ENCODE peak calls at places on chromosome 12, in five cellular contexts. U, O, W, Q and A are unnamed samples.

GRCh38 chr12:19946549-19946948 is 421.8 kb upstream of the PDE3A start:
- DNase-seq in U (no peak), O (peak), W (no peak), Q (no peak), A (peak)

GRCh38 chr12:132729541-132730320 is 19.1 kb downstream of the PGAM5 start:
- DNase-seq in U (no peak), O (peak), W (peak), Q (no peak), A (no peak)

GRCh38 chr12:6786416-6787094 is 2.8 kb upstream of the CD4 start:
- DNase-seq in U (no peak), O (no peak), W (no peak), Q (no peak), A (no peak)

GRCh38 chr12:13124661-13125505 is 21.4 kb upstream of the GSG1 start:
- DNase-seq in U (no peak), O (peak), W (no peak), Q (no peak), A (peak)

GRCh38 chr12:40446385-40446784 is 221.6 kb downstream of the LRRK2 start:
- DNase-seq in U (peak), O (peak), W (peak), Q (peak), A (peak)

GRCh38 chr12:121893901-121894540 is 5.4 kb downstream of the PSMD9 start:
- DNase-seq in U (peak), O (peak), W (peak), Q (peak), A (peak)

GRCh38 chr12:7012024-7012607 is 6.2 kb downstream of the LPCAT3 start:
- DNase-seq in U (no peak), O (no peak), W (no peak), Q (no peak), A (no peak)

GRCh38 chr12:94170690-94171594 is 22.6 kb downstream of the PLXNC1 start:
- DNase-seq in U (no peak), O (peak), W (no peak), Q (no peak), A (no peak)

GRCh38 chr12:96140110-96140509 is 54.1 kb upstream of the ELK3 start:
- DNase-seq in U (no peak), O (peak), W (peak), Q (no peak), A (peak)

GRCh38 chr12:54680374-54680773 is 32.2 kb upstream of the DCD start:
- DNase-seq in U (peak), O (peak), W (peak), Q (peak), A (no peak)

GRCh38 chr12:67752226-67752732 is 103.7 kb downstream of the DYRK2 start:
- DNase-seq in U (no peak), O (no peak), W (no peak), Q (no peak), A (no peak)

GRCh38 chr12:2163172-2163927 is 110.6 kb downstream of the CACNA1C start:
- DNase-seq in U (no peak), O (peak), W (no peak), Q (no peak), A (peak)

GRCh38 chr12:132121283-132121682 is 22.8 kb downstream of the DDX51 start:
- DNase-seq in U (no peak), O (no peak), W (no peak), Q (no peak), A (no peak)

GRCh38 chr12:54988402-54989054 is 4.0 kb upstream of the TESPA1 start:
- DNase-seq in U (peak), O (peak), W (no peak), Q (peak), A (peak)

GRCh38 chr12:132423251-132424117 is 66.5 kb upstream of the FBRSL1 start:
- DNase-seq in U (no peak), O (no peak), W (no peak), Q (peak), A (no peak)

GRCh38 chr12:13609874-13610273 is 371.5 kb downstream of the GRIN2B start:
- DNase-seq in U (no peak), O (no peak), W (no peak), Q (no peak), A (no peak)

GRCh38 chr12:117069126-117069788 is 30.0 kb downstream of the TESC start:
- DNase-seq in U (no peak), O (no peak), W (no peak), Q (no peak), A (no peak)

GRCh38 chr12:117072736-117073475 is 26.3 kb downstream of the TESC start:
- DNase-seq in U (no peak), O (no peak), W (no peak), Q (no peak), A (no peak)

GRCh38 chr12:117072106-117072505 is 27.1 kb downstream of the TESC start:
- DNase-seq in U (no peak), O (no peak), W (no peak), Q (no peak), A (no peak)

GRCh38 chr12:117069926-117070900 is 29.0 kb downstream of the TESC start:
- DNase-seq in U (no peak), O (no peak), W (no peak), Q (no peak), A (no peak)

GRCh38 chr12:117071009-117071408 is 28.2 kb downstream of the TESC start:
- DNase-seq in U (no peak), O (no peak), W (no peak), Q (no peak), A (no peak)
- H3K9ac ChIP-seq in U (no peak), O (no peak), W (no peak), Q (no peak), A (no peak)

GRCh38 chr12:57483466-57483865 is 3.8 kb upstream of the ARHGAP9 start:
- DNase-seq in U (no peak), O (peak), W (no peak), Q (no peak), A (peak)
- H3K9ac ChIP-seq in U (no peak), O (no peak), W (no peak), Q (no peak), A (no peak)

DNA sequence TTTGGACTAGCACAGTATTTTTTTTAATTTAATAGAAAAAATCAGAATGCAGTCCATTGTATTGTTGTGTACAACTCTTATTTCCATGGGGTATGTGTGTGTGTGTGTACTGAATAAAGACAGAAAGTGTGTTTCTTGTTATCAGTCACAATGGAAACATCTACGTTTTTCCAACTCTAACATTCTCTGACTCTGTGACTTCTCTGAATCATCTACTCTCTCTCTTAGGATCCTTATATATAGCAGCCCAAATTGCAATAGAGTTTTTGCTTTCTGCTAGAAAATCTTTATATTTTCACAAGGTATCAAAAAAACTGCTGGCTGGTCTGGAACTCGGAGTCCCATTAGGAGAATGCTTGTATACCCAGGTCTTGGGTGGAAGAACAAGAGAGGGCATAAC is 138.9 kb upstream of the ARID2 start:
- DNase-seq in U (no peak), O (no peak), W (no peak), Q (no peak), A (peak)
- H3K9ac ChIP-seq in U (no peak), O (no peak), W (no peak), Q (no peak), A (no peak)

DNA sequence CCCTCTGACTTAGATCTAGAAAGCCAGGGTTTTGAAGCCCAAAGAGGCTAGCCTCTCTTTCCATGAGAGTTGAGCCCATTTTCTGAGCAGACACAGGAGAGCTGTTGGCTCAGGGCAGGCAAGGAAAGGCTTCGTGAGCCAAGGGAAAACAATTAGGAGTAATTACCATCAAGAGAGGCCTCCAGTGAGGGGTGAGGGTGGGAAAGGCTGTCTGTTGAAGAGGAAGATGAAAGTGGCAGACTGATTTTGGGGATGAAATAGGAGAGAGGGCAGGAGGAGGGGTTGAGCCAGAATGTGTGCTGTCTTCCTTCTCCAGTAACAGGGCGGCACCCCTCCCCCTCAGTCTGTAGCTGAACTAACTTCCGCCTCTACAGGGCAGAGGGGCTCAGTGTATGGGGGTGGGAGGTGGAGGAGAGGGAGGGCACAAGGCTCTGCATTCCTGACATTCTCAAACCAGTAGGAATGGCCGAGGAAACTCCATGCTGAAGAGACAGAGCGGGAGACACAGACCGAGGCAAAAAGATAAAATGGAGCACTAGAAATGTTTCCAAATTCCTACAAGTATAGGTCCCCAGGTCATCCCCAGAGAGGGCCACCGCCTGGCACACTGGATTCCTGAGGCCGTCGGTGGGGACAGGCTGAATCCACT is 33.1 kb upstream of the COL2A1 start:
- DNase-seq in U (no peak), O (peak), W (no peak), Q (no peak), A (peak)
- H3K9ac ChIP-seq in U (no peak), O (no peak), W (no peak), Q (peak), A (no peak)

GRCh38 chr12:105235299-105235746 is 651 bp downstream of the APPL2 start:
- DNase-seq in U (peak), O (peak), W (peak), Q (peak), A (peak)

GRCh38 chr12:105233045-105233905 is 2.7 kb downstream of the APPL2 start:
- DNase-seq in U (no peak), O (no peak), W (no peak), Q (no peak), A (no peak)

GRCh38 chr12:105235747-105236476 is at the start of gene APPL2:
- DNase-seq in U (peak), O (peak), W (peak), Q (peak), A (peak)

GRCh38 chr12:105231396-105231795 is 4.6 kb downstream of the APPL2 start:
- DNase-seq in U (no peak), O (no peak), W (no peak), Q (no peak), A (no peak)

DNA sequence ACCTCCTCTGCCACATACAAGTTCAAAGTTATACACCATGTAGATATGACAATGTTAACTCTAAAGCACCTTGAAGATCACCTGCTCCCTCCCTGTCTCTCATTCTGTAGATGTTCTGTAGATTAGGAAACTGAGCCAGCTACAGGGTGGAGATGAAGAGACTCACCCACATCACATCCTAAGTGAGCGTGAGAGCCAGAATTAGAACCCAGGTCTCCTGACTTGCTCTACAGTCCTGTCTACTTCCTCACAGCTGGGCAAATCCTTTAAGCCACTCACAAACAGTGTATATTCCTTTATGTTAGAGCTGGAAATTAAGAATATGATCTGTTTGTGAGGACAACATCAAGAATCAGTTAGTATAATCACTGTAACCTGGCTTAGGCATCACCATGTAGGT is 1.8 kb downstream of the APPL2 start:
- DNase-seq in U (no peak), O (no peak), W (no peak), Q (no peak), A (no peak)
- H3K9ac ChIP-seq in U (peak), O (peak), W (peak), Q (peak), A (peak)

GRCh38 chr12:116604883-116605641 is 45.9 kb downstream of the MAP1LC3B2 start:
- DNase-seq in U (no peak), O (no peak), W (no peak), Q (no peak), A (no peak)
- H3K9ac ChIP-seq in U (no peak), O (peak), W (no peak), Q (no peak), A (peak)

GRCh38 chr12:120118710-120119097 is 2.2 kb upstream of the RAB35 start:
- DNase-seq in U (no peak), O (no peak), W (no peak), Q (no peak), A (peak)
- H3K9ac ChIP-seq in U (no peak), O (peak), W (peak), Q (peak), A (peak)

GRCh38 chr12:57126561-57126960 is 1.7 kb upstream of the LRP1 start:
- DNase-seq in U (no peak), O (no peak), W (no peak), Q (no peak), A (peak)
- H3K9ac ChIP-seq in U (no peak), O (peak), W (no peak), Q (no peak), A (peak)